ENCODE peak calls at places on chromosomes 6 and 20, in eight cellular contexts. P is Calu3, X is tibial artery, K is AG10803, S is NCI-H1417, M is T-helper 9 cell, N is stomach, I is H1. Q is an unnamed sample.

GRCh38 chr6:3250278-3250677 is 8.5 kb upstream of the PSMG4 start:
- DNase-seq in P (no peak), X (no peak), K (no peak), S (no peak), M (no peak), N (no peak), I (no peak), Q (no peak)

GRCh38 chr6:159100011-159100788 is 55.4 kb upstream of the TAGAP start:
- DNase-seq in P (no peak), X (no peak), K (peak; percentile 26), S (no peak), M (no peak), N (no peak), I (no peak), Q (no peak)

GRCh38 chr6:158770948-158771347 is 48.2 kb downstream of the EZR start:
- DNase-seq in P (no peak), X (no peak), K (no peak), S (no peak), M (no peak), N (no peak), I (no peak), Q (no peak)

GRCh38 chr6:36350681-36351091 is 14.0 kb upstream of the BNIP5 start:
- DNase-seq in P (peak; percentile 34), X (no peak), K (peak; percentile 70), S (no peak), M (no peak), N (peak; percentile 34), I (no peak), Q (peak; percentile 27)

GRCh38 chr6:138028893-138029292 is 78.3 kb downstream of the PERP start:
- DNase-seq in P (no peak), X (no peak), K (no peak), S (no peak), M (no peak), N (no peak), I (no peak), Q (no peak)

GRCh38 chr6:129893513-129894098 is 32.5 kb upstream of the TMEM244 start:
- DNase-seq in P (no peak), X (no peak), K (peak; percentile 45), S (no peak), M (no peak), N (no peak), I (no peak), Q (peak; percentile 47)

GRCh38 chr20:35448788-35449373 is 6.5 kb upstream of the CEP250 start:
- DNase-seq in P (no peak), X (no peak), K (no peak), S (no peak), M (no peak), N (no peak), I (no peak), Q (no peak)

GRCh38 chr20:1664911-1665310 is 7.3 kb upstream of the SIRPG start:
- DNase-seq in P (no peak), X (no peak), K (no peak), S (no peak), M (peak; percentile 39), N (peak; percentile 28), I (no peak), Q (no peak)

Q was measured in HT-29.